ENCODE peak calls at places on chromosome 16, in nine cellular contexts. P is Peyer's patch, C is ovary, M is body of pancreas, B is transverse colon, V is stomach, Q is heart left ventricle, K is GM12891, H is lower leg skin. T is an unnamed sample.

GRCh38 chr16:52629296-52629695 is 82.4 kb upstream of the TOX3 start:
- DNase-seq in P (no peak), C (no peak), M (no peak), B (no peak), V (no peak), Q (no peak), K (no peak), H (no peak), T (no peak)

GRCh38 chr16:66503030-66503429 is 46.9 kb downstream of the TK2 start:
- DNase-seq in P (peak; percentile 45), C (peak; percentile 81), M (no peak), B (no peak), V (no peak), Q (no peak), K (no peak), H (no peak), T (no peak)

GRCh38 chr16:50196736-50197135 is 43.6 kb downstream of the TENT4B start:
- DNase-seq in P (no peak), C (no peak), M (no peak), B (no peak), V (no peak), Q (no peak), K (no peak), H (no peak), T (no peak)

GRCh38 chr16:87406495-87407088 is 14.5 kb downstream of the MAP1LC3B start:
- DNase-seq in P (peak; percentile 43), C (peak; percentile 24), M (no peak), B (no peak), V (no peak), Q (no peak), K (no peak), H (no peak), T (no peak)

GRCh38 chr16:69404275-69404805 is 18.5 kb upstream of the TERF2 start:
- DNase-seq in P (peak; percentile 68), C (no peak), M (peak; percentile 10), B (peak; percentile 51), V (peak; percentile 69), Q (peak; percentile 45), K (no peak), H (no peak), T (no peak)

GRCh38 chr16:28073836-28074235 is 10.3 kb upstream of the GSG1L start:
- DNase-seq in P (no peak), C (no peak), M (no peak), B (no peak), V (no peak), Q (no peak), K (no peak), H (no peak), T (no peak)

GRCh38 chr16:50744911-50745310 is 3.0 kb downstream of the CYLD start:
- DNase-seq in P (no peak), C (no peak), M (no peak), B (no peak), V (no peak), Q (no peak), K (no peak), H (no peak), T (no peak)

GRCh38 chr16:53052519-53053501 is at the start of gene CHD9NB:
- DNase-seq in P (peak; percentile 84), C (no peak), M (peak; percentile 27), B (peak; percentile 75), V (no peak), Q (peak; percentile 46), K (no peak), H (peak; percentile 47), T (peak; percentile 15)

GRCh38 chr16:81821422-81822128 is 42.5 kb downstream of the PLCG2 start:
- DNase-seq in P (peak; percentile 78), C (no peak), M (no peak), B (peak; percentile 33), V (no peak), Q (no peak), K (no peak), H (no peak), T (no peak)

GRCh38 chr16:85372627-85373372 is 240.3 kb upstream of the GSE1 start:
- DNase-seq in P (peak; percentile 63), C (no peak), M (peak; percentile 49), B (no peak), V (peak; percentile 61), Q (no peak), K (no peak), H (no peak), T (peak; percentile 77)

GRCh38 chr16:72094266-72094610 is 591 bp downstream of the DHX38 start:
- DNase-seq in P (no peak), C (no peak), M (no peak), B (no peak), V (no peak), Q (no peak), K (no peak), H (no peak), T (peak; percentile 81)

GRCh38 chr16:27726621-27727275 is 176.8 kb downstream of the KATNIP start:
- DNase-seq in P (no peak), C (no peak), M (no peak), B (no peak), V (no peak), Q (no peak), K (no peak), H (no peak), T (no peak)

GRCh38 chr16:73396556-73396955 is 348.6 kb upstream of the ZFHX3 start:
- DNase-seq in P (no peak), C (no peak), M (no peak), B (no peak), V (no peak), Q (no peak), K (no peak), H (no peak), T (peak; percentile 51)

GRCh38 chr16:54171855-54172537 is 114.6 kb downstream of the IRX3 start:
- DNase-seq in P (no peak), C (no peak), M (peak; percentile 68), B (no peak), V (no peak), Q (no peak), K (no peak), H (no peak), T (no peak)

GRCh38 chr16:20866161-20866772 is 33.9 kb downstream of the DCUN1D3 start:
- DNase-seq in P (no peak), C (peak; percentile 43), M (peak; percentile 45), B (peak; percentile 17), V (peak; percentile 27), Q (peak; percentile 79), K (no peak), H (no peak), T (peak; percentile 59)

GRCh38 chr16:51326131-51326856 is 175.2 kb upstream of the SALL1 start:
- DNase-seq in P (no peak), C (no peak), M (no peak), B (no peak), V (no peak), Q (no peak), K (no peak), H (no peak), T (peak; percentile 29)

GRCh38 chr16:685967-686366 is 1.8 kb upstream of the JMJD8 start:
- DNase-seq in P (peak; percentile 70), C (peak; percentile 68), M (peak; percentile 65), B (peak; percentile 64), V (peak; percentile 76), Q (no peak), K (no peak), H (no peak), T (peak; percentile 64)
- TF ChIP-seq POLR2A in P (no peak), C (no peak), M (no peak), B (no peak), V (no peak), Q (no peak), K (no peak), H (no peak), T (no peak)

GRCh38 chr16:89413811-89414585 is 76.4 kb downstream of the ANKRD11 start:
- DNase-seq in P (no peak), C (no peak), M (no peak), B (no peak), V (no peak), Q (no peak), K (no peak), H (no peak), T (no peak)

GRCh38 chr16:89412811-89413210 is 77.5 kb downstream of the ANKRD11 start:
- DNase-seq in P (no peak), C (peak; percentile 65), M (no peak), B (no peak), V (no peak), Q (peak; percentile 50), K (no peak), H (no peak), T (peak; percentile 20)

GRCh38 chr16:89420204-89420603 is 70.2 kb downstream of the ANKRD11 start:
- DNase-seq in P (no peak), C (no peak), M (no peak), B (no peak), V (no peak), Q (peak; percentile 25), K (no peak), H (no peak), T (no peak)

GRCh38 chr16:89418352-89418751 is 72.0 kb downstream of the ANKRD11 start:
- DNase-seq in P (no peak), C (no peak), M (no peak), B (no peak), V (no peak), Q (peak; percentile 1), K (no peak), H (no peak), T (no peak)

DNA sequence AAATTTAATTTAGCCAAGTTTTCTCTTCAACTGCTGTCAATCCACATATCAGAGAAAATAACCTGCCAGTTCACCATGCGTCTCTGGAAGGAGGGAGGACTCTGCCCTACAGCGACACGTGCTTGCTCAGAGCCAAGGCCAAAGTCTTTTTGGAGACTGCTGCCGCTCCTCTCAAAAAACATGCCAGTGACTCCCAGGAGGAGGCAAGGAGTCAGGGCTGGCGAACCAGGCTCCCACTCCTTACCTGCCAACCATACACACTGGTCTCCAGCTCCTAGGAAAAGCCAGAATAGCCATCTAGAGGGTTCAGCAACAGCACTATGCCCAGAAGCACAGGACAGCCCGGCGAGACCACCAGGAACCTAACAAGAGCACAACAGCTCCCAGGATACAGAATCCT is 73.0 kb downstream of the ANKRD11 start:
- DNase-seq in P (peak; percentile 69), C (no peak), M (peak; percentile 55), B (no peak), V (no peak), Q (peak; percentile 26), K (no peak), H (no peak), T (no peak)
- TF ChIP-seq POLR2A in P (no peak), C (no peak), M (no peak), B (no peak), V (no peak), Q (no peak), K (no peak), H (no peak), T (no peak)

GRCh38 chr16:586645-587590 is 2.9 kb upstream of the RAB40C start:
- DNase-seq in P (no peak), C (peak; percentile 69), M (no peak), B (no peak), V (no peak), Q (no peak), K (no peak), H (no peak), T (peak; percentile 38)
- TF ChIP-seq POLR2A in P (no peak), C (no peak), M (no peak), B (no peak), V (no peak), Q (no peak), K (peak; percentile 57), H (no peak), T (peak; percentile 82)

DNA sequence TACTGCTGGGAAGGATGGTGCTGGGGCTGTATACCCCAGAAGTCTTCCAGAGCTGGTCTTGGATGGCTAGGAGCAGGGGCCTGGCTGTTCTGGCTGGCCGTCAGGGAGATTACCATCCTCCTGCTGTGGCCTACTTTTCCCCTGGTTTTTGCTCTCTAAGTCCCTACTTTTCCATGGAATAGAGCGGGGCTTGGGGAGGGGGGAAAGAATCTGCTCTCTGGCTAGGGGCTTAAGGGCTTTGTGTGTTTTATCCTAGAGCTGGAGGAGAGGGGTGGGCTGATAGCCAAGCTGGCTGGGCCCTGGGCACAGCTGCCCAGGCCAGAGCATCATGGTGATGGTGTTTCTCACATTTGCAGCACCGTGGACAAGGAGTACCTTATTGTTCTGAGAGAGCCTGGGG is 3.6 kb downstream of the NRN1L start:
- DNase-seq in P (no peak), C (no peak), M (no peak), B (no peak), V (no peak), Q (no peak), K (no peak), H (no peak), T (no peak)
- TF ChIP-seq POLR2A in P (no peak), C (no peak), M (no peak), B (no peak), V (no peak), Q (no peak), K (no peak), H (no peak), T (no peak)